ENCODE peak calls at places on chromosomes 16 and 17, in nine cellular contexts. Z, E, S, Q, O, B, A, J and D are unnamed samples.

GRCh38 chr16:89201467-89202377 is 1.4 kb upstream of the SLC22A31 start:
- DNase-seq in E (peak; percentile 42), B (peak; percentile 90), A (peak; percentile 95), Z (no peak), O (peak; percentile 28), J (peak; percentile 93), S (peak; percentile 47), Q (peak; percentile 51), D (no peak)

GRCh38 chr17:82703935-82704865 is 5.7 kb upstream of the RAB40B start:
- DNase-seq in B (no peak), Q (no peak), J (no peak), S (no peak), O (no peak), Z (no peak), E (no peak), A (no peak), D (no peak)

GRCh38 chr17:48293319-48294192 is 136.5 kb downstream of the SKAP1 start:
- DNase-seq in J (no peak), Q (no peak), A (peak; percentile 9), S (peak; percentile 47), O (no peak), E (no peak), B (no peak), Z (no peak), D (no peak)

GRCh38 chr16:57239089-57239488 is 6.0 kb upstream of the ARL2BP start:
- DNase-seq in Q (no peak), B (no peak), S (no peak), O (no peak), A (no peak), E (no peak), J (no peak), Z (no peak), D (no peak)

GRCh38 chr17:38727661-38728220 is 2.4 kb upstream of the CISD3 start:
- DNase-seq in E (no peak), S (no peak), Z (no peak), B (no peak), J (no peak), A (no peak), O (no peak), Q (no peak), D (no peak)

GRCh38 chr17:55152236-55152635 is 112.5 kb upstream of the HLF start:
- DNase-seq in A (no peak), B (no peak), S (no peak), J (no peak), O (no peak), E (no peak), Z (no peak), Q (no peak), D (no peak)

GRCh38 chr17:80970044-80970761 is 21.4 kb upstream of the CHMP6 start:
- DNase-seq in Q (peak; percentile 55), A (no peak), B (no peak), J (peak; percentile 39), Z (no peak), E (peak; percentile 14), O (peak; percentile 51), S (no peak), D (no peak)

GRCh38 chr16:85573696-85574641 is 39.2 kb upstream of the GSE1 start:
- DNase-seq in E (peak; percentile 44), A (peak; percentile 79), Q (peak; percentile 75), J (peak; percentile 58), Z (peak; percentile 65), S (peak; percentile 76), O (peak; percentile 90), B (no peak), D (no peak)

GRCh38 chr16:1674306-1674705 is 3.8 kb upstream of the JPT2 start:
- DNase-seq in J (no peak), O (no peak), Q (no peak), A (no peak), E (no peak), B (no peak), Z (no peak), S (no peak), D (no peak)

GRCh38 chr17:75853410-75853809 is 1.7 kb downstream of the WBP2 start:
- DNase-seq in S (peak; percentile 55), E (peak; percentile 66), J (no peak), O (no peak), B (no peak), A (no peak), Z (no peak), Q (no peak), D (no peak)

GRCh38 chr17:10803350-10803749 is 549 bp downstream of the TMEM238L start:
- DNase-seq in S (no peak), O (no peak), E (no peak), Z (no peak), Q (no peak), B (no peak), J (no peak), A (no peak), D (no peak)

GRCh38 chr17:67157732-67158639 is 87.0 kb downstream of the HELZ start:
- DNase-seq in E (peak; percentile 41), S (peak; percentile 38), B (no peak), A (no peak), Q (no peak), Z (no peak), J (no peak), O (no peak), D (no peak)

GRCh38 chr17:64001763-64002529 is 3.8 kb downstream of the PRR29 start:
- DNase-seq in B (peak; percentile 79), Q (no peak), S (no peak), E (peak; percentile 29), O (peak; percentile 70), Z (no peak), J (no peak), A (no peak), D (no peak)

GRCh38 chr17:48025904-48026502 is 11.6 kb downstream of the COPZ2 start:
- DNase-seq in Z (peak; percentile 17), O (peak; percentile 30), A (no peak), E (no peak), Q (no peak), B (no peak), S (peak; percentile 25), J (no peak), D (no peak)

GRCh38 chr17:41785091-41785875 is 1.2 kb downstream of the JUP start:
- DNase-seq in Z (no peak), E (no peak), Q (no peak), A (peak; percentile 84), J (no peak), O (peak; percentile 49), S (no peak), B (no peak), D (no peak)

GRCh38 chr17:9974460-9975381 is 69.7 kb upstream of the RCVRN start:
- DNase-seq in Q (no peak), O (no peak), A (no peak), S (no peak), B (no peak), J (no peak), Z (no peak), E (no peak), D (no peak)

GRCh38 chr16:82882249-82882648 is 255.5 kb downstream of the CDH13 start:
- DNase-seq in S (no peak), J (no peak), B (no peak), E (no peak), O (no peak), Z (peak; percentile 6), Q (no peak), A (no peak), D (no peak)

GRCh38 chr17:81050645-81051625 is 16.0 kb downstream of the BAIAP2 start:
- DNase-seq in B (no peak), Q (no peak), Z (no peak), O (no peak), J (no peak), E (no peak), A (no peak), S (no peak), D (no peak)

GRCh38 chr17:79728169-79728907 is 2.4 kb upstream of the ENPP7 start:
- DNase-seq in E (peak; percentile 87), B (peak; percentile 94), A (peak; percentile 87), O (peak; percentile 90), Z (peak; percentile 72), J (peak; percentile 85), Q (peak; percentile 70), S (peak; percentile 89), D (peak; percentile 79)
- H3K4me3 ChIP-seq in E (peak overlapping the region; percentile 45), B (no peak overlapping the region), A (no peak overlapping the region), O (peak overlapping the region; percentile 58), Z (peak overlapping the region; percentile 73), J (no peak overlapping the region), Q (peak overlapping the region; percentile 67), S (peak overlapping the region; percentile 22), D (peak overlapping the region; percentile 46)

GRCh38 chr16:26453215-26453614 is 613.5 kb upstream of the C16orf82 start:
- DNase-seq in A (no peak), J (no peak), O (no peak), E (no peak), Q (no peak), B (no peak), S (no peak), Z (no peak), D (no peak)
- TF ChIP-seq CTCF in A (no peak), J (no peak), O (no peak), E (no peak), Q (no peak), B (no peak), S (no peak), Z (no peak), D (no peak)

GRCh38 chr16:50604065-50604418 is 55.8 kb downstream of the NKD1 start:
- DNase-seq in J (no peak), A (no peak), E (no peak), Q (no peak), O (no peak), S (no peak), B (no peak), Z (no peak), D (no peak)
- H3K4me3 ChIP-seq in J (no peak overlapping the region), A (no peak overlapping the region), E (no peak overlapping the region), Q (no peak overlapping the region), O (no peak overlapping the region), S (no peak overlapping the region), B (no peak overlapping the region), Z (no peak overlapping the region), D (no peak overlapping the region)

GRCh38 chr16:62876133-62876532 is 839.9 kb upstream of the CDH8 start:
- DNase-seq in J (no peak), Z (no peak), S (no peak), E (no peak), O (no peak), B (no peak), A (no peak), Q (no peak), D (no peak)

GRCh38 chr16:62869837-62870236 is 833.6 kb upstream of the CDH8 start:
- DNase-seq in J (no peak), O (no peak), Z (no peak), B (no peak), E (no peak), Q (no peak), A (no peak), S (no peak), D (no peak)

GRCh38 chr16:62872339-62872738 is 836.1 kb upstream of the CDH8 start:
- DNase-seq in A (no peak), Q (no peak), J (no peak), Z (no peak), E (no peak), B (no peak), S (no peak), O (no peak), D (no peak)

GRCh38 chr16:62870554-62870953 is 834.3 kb upstream of the CDH8 start:
- DNase-seq in Q (no peak), A (no peak), O (no peak), Z (no peak), B (no peak), S (no peak), J (no peak), E (no peak), D (no peak)
- TF ChIP-seq CTCF in Q (no peak), A (no peak), O (no peak), Z (no peak), B (no peak), S (no peak), J (no peak), E (no peak), D (no peak)